ENCODE peak calls at places on chromosomes 13 and 19, in seven cellular contexts. One of them, this sample, is unnamed.

GRCh38 chr13:60584976-60585375 is 188.0 kb downstream of the TDRD3 start:
- DNase-seq in uterus: no peak
- DNase-seq in NCI-H446: no peak
- DNase-seq in HCEC 1CT: no peak
- DNase-seq in activated CD4-positive, alpha-beta T cell treated with anti-CD3 and anti-CD28 coated beads for 36 hours: no peak
- DNase-seq in HTR-8/SVneo: no peak
- DNase-seq in left lobe of liver: no peak
- DNase-seq in this sample: no peak

GRCh38 chr13:60165391-60166099 is 1.8 kb upstream of the DIAPH3 start:
- DNase-seq in HCEC 1CT: no peak
- DNase-seq in HTR-8/SVneo: no peak
- DNase-seq in activated CD4-positive, alpha-beta T cell treated with anti-CD3 and anti-CD28 coated beads for 36 hours: no peak
- DNase-seq in uterus: no peak
- DNase-seq in NCI-H446: no peak
- DNase-seq in left lobe of liver: no peak
- DNase-seq in this sample: no peak

GRCh38 chr19:16127080-16127479 is 15.4 kb downstream of the RAB8A start:
- DNase-seq in left lobe of liver: no peak
- DNase-seq in NCI-H446: no peak
- DNase-seq in HCEC 1CT: no peak
- DNase-seq in uterus: no peak
- DNase-seq in activated CD4-positive, alpha-beta T cell treated with anti-CD3 and anti-CD28 coated beads for 36 hours: no peak
- DNase-seq in HTR-8/SVneo: no peak
- DNase-seq in this sample: no peak

GRCh38 chr19:6056801-6057650 is 53.3 kb downstream of the RFX2 start:
- DNase-seq in uterus: peak; percentile 87
- DNase-seq in activated CD4-positive, alpha-beta T cell treated with anti-CD3 and anti-CD28 coated beads for 36 hours: peak; percentile 34
- DNase-seq in left lobe of liver: peak; percentile 54
- DNase-seq in NCI-H446: peak; percentile 88
- DNase-seq in HTR-8/SVneo: peak; percentile 61
- DNase-seq in HCEC 1CT: peak; percentile 95
- DNase-seq in this sample: peak; percentile 92

GRCh38 chr19:10114651-10115391 is 3.3 kb downstream of the P2RY11 start:
- DNase-seq in activated CD4-positive, alpha-beta T cell treated with anti-CD3 and anti-CD28 coated beads for 36 hours: peak; percentile 39
- DNase-seq in uterus: no peak
- DNase-seq in HCEC 1CT: no peak
- DNase-seq in NCI-H446: no peak
- DNase-seq in HTR-8/SVneo: no peak
- DNase-seq in left lobe of liver: no peak
- DNase-seq in this sample: peak; percentile 2

GRCh38 chr19:1979017-1979416 is 36.5 kb downstream of the BTBD2 start:
- DNase-seq in activated CD4-positive, alpha-beta T cell treated with anti-CD3 and anti-CD28 coated beads for 36 hours: no peak
- DNase-seq in uterus: no peak
- DNase-seq in left lobe of liver: no peak
- DNase-seq in NCI-H446: no peak
- DNase-seq in HCEC 1CT: no peak
- DNase-seq in HTR-8/SVneo: no peak
- DNase-seq in this sample: no peak

GRCh38 chr13:24742294-24742693 is 21.7 kb upstream of the RNF17 start:
- DNase-seq in HCEC 1CT: no peak
- DNase-seq in left lobe of liver: no peak
- DNase-seq in NCI-H446: no peak
- DNase-seq in uterus: no peak
- DNase-seq in HTR-8/SVneo: peak; percentile 30
- DNase-seq in activated CD4-positive, alpha-beta T cell treated with anti-CD3 and anti-CD28 coated beads for 36 hours: no peak
- DNase-seq in this sample: no peak

GRCh38 chr19:48348039-48348438 is 15.7 kb downstream of the TMEM143 start:
- DNase-seq in NCI-H446: peak; percentile 37
- DNase-seq in uterus: no peak
- DNase-seq in activated CD4-positive, alpha-beta T cell treated with anti-CD3 and anti-CD28 coated beads for 36 hours: no peak
- DNase-seq in left lobe of liver: no peak
- DNase-seq in HCEC 1CT: no peak
- DNase-seq in HTR-8/SVneo: no peak
- DNase-seq in this sample: no peak

GRCh38 chr13:49635599-49636433 is 7.5 kb downstream of the ARL11 start:
- DNase-seq in HTR-8/SVneo: no peak
- DNase-seq in NCI-H446: no peak
- DNase-seq in left lobe of liver: no peak
- DNase-seq in activated CD4-positive, alpha-beta T cell treated with anti-CD3 and anti-CD28 coated beads for 36 hours: peak; percentile 39
- DNase-seq in uterus: no peak
- DNase-seq in HCEC 1CT: peak; percentile 15
- DNase-seq in this sample: no peak

GRCh38 chr13:77345150-77345780 is 18.4 kb upstream of the MYCBP2 start:
- DNase-seq in HCEC 1CT: no peak
- DNase-seq in activated CD4-positive, alpha-beta T cell treated with anti-CD3 and anti-CD28 coated beads for 36 hours: peak; percentile 33
- DNase-seq in HTR-8/SVneo: no peak
- DNase-seq in NCI-H446: no peak
- DNase-seq in left lobe of liver: no peak
- DNase-seq in uterus: no peak
- DNase-seq in this sample: no peak

GRCh38 chr13:72696590-72696989 is 30.8 kb downstream of the MZT1 start:
- DNase-seq in NCI-H446: no peak
- DNase-seq in uterus: no peak
- DNase-seq in HTR-8/SVneo: peak; percentile 1
- DNase-seq in left lobe of liver: no peak
- DNase-seq in HCEC 1CT: no peak
- DNase-seq in activated CD4-positive, alpha-beta T cell treated with anti-CD3 and anti-CD28 coated beads for 36 hours: no peak
- DNase-seq in this sample: no peak

GRCh38 chr19:39306075-39306474 is 9.9 kb downstream of the IFNL1 start:
- DNase-seq in left lobe of liver: no peak
- DNase-seq in uterus: no peak
- DNase-seq in HCEC 1CT: no peak
- DNase-seq in activated CD4-positive, alpha-beta T cell treated with anti-CD3 and anti-CD28 coated beads for 36 hours: no peak
- DNase-seq in HTR-8/SVneo: no peak
- DNase-seq in NCI-H446: no peak
- DNase-seq in this sample: no peak

GRCh38 chr19:1363599-1363998 is 20.1 kb upstream of the NDUFS7 start:
- DNase-seq in uterus: no peak
- DNase-seq in NCI-H446: no peak
- DNase-seq in left lobe of liver: no peak
- DNase-seq in activated CD4-positive, alpha-beta T cell treated with anti-CD3 and anti-CD28 coated beads for 36 hours: no peak
- DNase-seq in HTR-8/SVneo: no peak
- DNase-seq in HCEC 1CT: no peak
- DNase-seq in this sample: no peak

GRCh38 chr19:33388231-33388816 is 14.8 kb downstream of the CEBPG start:
- DNase-seq in HTR-8/SVneo: no peak
- DNase-seq in NCI-H446: peak; percentile 49
- DNase-seq in uterus: no peak
- DNase-seq in activated CD4-positive, alpha-beta T cell treated with anti-CD3 and anti-CD28 coated beads for 36 hours: no peak
- DNase-seq in HCEC 1CT: no peak
- DNase-seq in left lobe of liver: peak; percentile 83
- DNase-seq in this sample: no peak

GRCh38 chr19:12596927-12597548 is 13.6 kb downstream of the ZNF490 start:
- DNase-seq in HCEC 1CT: no peak
- DNase-seq in activated CD4-positive, alpha-beta T cell treated with anti-CD3 and anti-CD28 coated beads for 36 hours: no peak
- DNase-seq in HTR-8/SVneo: no peak
- DNase-seq in left lobe of liver: peak; percentile 86
- DNase-seq in NCI-H446: no peak
- DNase-seq in uterus: no peak
- DNase-seq in this sample: no peak

GRCh38 chr19:14073925-14074838 is 1.6 kb downstream of the MISP3 start:
- DNase-seq in left lobe of liver: no peak
- DNase-seq in NCI-H446: no peak
- DNase-seq in HTR-8/SVneo: peak; percentile 45
- DNase-seq in HCEC 1CT: no peak
- DNase-seq in uterus: peak; percentile 33
- DNase-seq in activated CD4-positive, alpha-beta T cell treated with anti-CD3 and anti-CD28 coated beads for 36 hours: peak; percentile 67
- DNase-seq in this sample: no peak

GRCh38 chr13:23384111-23384510 is 49.4 kb downstream of the SACS start:
- DNase-seq in uterus: no peak
- DNase-seq in left lobe of liver: no peak
- DNase-seq in activated CD4-positive, alpha-beta T cell treated with anti-CD3 and anti-CD28 coated beads for 36 hours: peak; percentile 47
- DNase-seq in NCI-H446: no peak
- DNase-seq in HCEC 1CT: peak; percentile 51
- DNase-seq in HTR-8/SVneo: no peak
- DNase-seq in this sample: peak; percentile 70

This sample was measured in Caki2.